ENCODE peak calls at places on chromosomes 12 and 14, in seven cellular contexts. Q is IMR-90, N is mesendoderm, G is H9, K is mesenchymal stem cell, E is H1, C is trophoblast cell. T is an unnamed sample.

GRCh38 chr12:16285586-16285985 is 8.1 kb upstream of the SLC15A5 start:
- DNase-seq in Q (no peak), N (no peak), G (no peak), K (no peak), E (no peak), C (no peak), T (no peak)

GRCh38 chr12:77830502-77830901 is at the start of gene NAV3:
- DNase-seq in Q (no peak), N (no peak), G (no peak), K (no peak), E (no peak), C (no peak), T (no peak)

GRCh38 chr12:78878866-78879265 is 14.3 kb downstream of the SYT1 start:
- DNase-seq in Q (no peak), N (no peak), G (no peak), K (no peak), E (no peak), C (no peak), T (no peak)

GRCh38 chr14:31877333-31877798 is 199.7 kb upstream of the ARHGAP5 start:
- DNase-seq in Q (peak; percentile 38), N (no peak), G (no peak), K (peak; percentile 82), E (no peak), C (no peak), T (no peak)

GRCh38 chr12:87020071-87020470 is 763.9 kb upstream of the MGAT4C start:
- DNase-seq in Q (no peak), N (peak; percentile 7), G (no peak), K (no peak), E (no peak), C (no peak), T (no peak)

GRCh38 chr14:34981743-34982420 is 910 bp upstream of the SRP54 start:
- DNase-seq in Q (peak; percentile 50), N (peak; percentile 74), G (no peak), K (peak; percentile 84), E (no peak), C (peak; percentile 51), T (no peak)

GRCh38 chr12:59803735-59804134 is 207.9 kb downstream of the SLC16A7 start:
- DNase-seq in Q (peak; percentile 40), N (peak; percentile 57), G (no peak), K (peak; percentile 8), E (no peak), C (no peak), T (no peak)

GRCh38 chr12:3168775-3169221 is 91.6 kb downstream of the TSPAN9 start:
- DNase-seq in Q (peak; percentile 99), N (peak; percentile 76), G (no peak), K (peak; percentile 98), E (peak; percentile 33), C (peak; percentile 88), T (no peak)

GRCh38 chr14:68487805-68488590 is 304.9 kb downstream of the ZFP36L1 start:
- DNase-seq in Q (peak; percentile 56), N (no peak), G (no peak), K (no peak), E (no peak), C (peak; percentile 88), T (no peak)

GRCh38 chr12:28440209-28440608 is 250.0 kb downstream of the CCDC91 start:
- DNase-seq in Q (no peak), N (no peak), G (no peak), K (peak; percentile 24), E (no peak), C (peak; percentile 26), T (no peak)

GRCh38 chr12:75087656-75088055 is 122.0 kb downstream of the KCNC2 start:
- DNase-seq in Q (no peak), N (peak; percentile 18), G (no peak), K (no peak), E (no peak), C (no peak), T (no peak)

GRCh38 chr12:11765817-11766794 is 116.6 kb downstream of the ETV6 start:
- DNase-seq in Q (peak; percentile 70), N (peak; percentile 15), G (no peak), K (peak; percentile 65), E (no peak), C (peak; percentile 41), T (no peak)

GRCh38 chr12:130633771-130634170 is 82.3 kb downstream of the RIMBP2 start:
- DNase-seq in Q (no peak), N (peak; percentile 70), G (peak; percentile 91), K (no peak), E (peak; percentile 61), C (no peak), T (peak; percentile 61)

GRCh38 chr12:111616177-111616623 is 17.1 kb upstream of the ATXN2 start:
- DNase-seq in Q (peak; percentile 21), N (no peak), G (no peak), K (no peak), E (no peak), C (no peak), T (no peak)

GRCh38 chr12:71719647-71720370 is 33.9 kb downstream of the TMEM19 start:
- DNase-seq in Q (peak; percentile 16), N (no peak), G (no peak), K (no peak), E (no peak), C (peak; percentile 44), T (no peak)

GRCh38 chr12:93140801-93141200 is 211.7 kb upstream of the EEA1 start:
- DNase-seq in Q (no peak), N (no peak), G (no peak), K (no peak), E (no peak), C (no peak), T (no peak)

GRCh38 chr12:28023156-28023887 is 50.8 kb upstream of the PTHLH start:
- DNase-seq in Q (peak; percentile 95), N (no peak), G (no peak), K (peak; percentile 85), E (no peak), C (peak; percentile 80), T (no peak)

GRCh38 chr14:79476133-79476532 is 735.2 kb downstream of the DIO2 start:
- DNase-seq in Q (no peak), N (peak; percentile 72), G (no peak), K (no peak), E (no peak), C (no peak), T (no peak)

GRCh38 chr14:56808314-56809201 is 1.7 kb downstream of the OTX2 start:
- DNase-seq in Q (no peak), N (peak; percentile 80), G (peak; percentile 55), K (peak; percentile 10), E (no peak), C (peak; percentile 18), T (no peak)

GRCh38 chr14:99171396-99171795 is 100.6 kb downstream of the BCL11B start:
- DNase-seq in Q (no peak), N (no peak), G (no peak), K (no peak), E (no peak), C (no peak), T (no peak)
- H2BK120ac ChIP-seq in Q (no peak overlapping the region), N (no peak overlapping the region), G (no peak overlapping the region), K (no peak overlapping the region), E (no peak overlapping the region), C (no peak overlapping the region), T (no peak overlapping the region)

GRCh38 chr12:124727244-124727673 is 136.4 kb downstream of the SCARB1 start:
- DNase-seq in Q (no peak), N (no peak), G (no peak), K (peak; percentile 59), E (no peak), C (peak; percentile 93), T (no peak)

GRCh38 chr12:124722871-124723270 is 140.8 kb downstream of the SCARB1 start:
- DNase-seq in Q (no peak), N (no peak), G (no peak), K (no peak), E (no peak), C (no peak), T (no peak)

GRCh38 chr12:124725612-124726237 is 137.9 kb downstream of the SCARB1 start:
- DNase-seq in Q (no peak), N (no peak), G (no peak), K (no peak), E (no peak), C (no peak), T (no peak)

GRCh38 chr12:124727922-124728321 is 135.7 kb downstream of the SCARB1 start:
- DNase-seq in Q (no peak), N (no peak), G (no peak), K (no peak), E (no peak), C (no peak), T (no peak)

DNA sequence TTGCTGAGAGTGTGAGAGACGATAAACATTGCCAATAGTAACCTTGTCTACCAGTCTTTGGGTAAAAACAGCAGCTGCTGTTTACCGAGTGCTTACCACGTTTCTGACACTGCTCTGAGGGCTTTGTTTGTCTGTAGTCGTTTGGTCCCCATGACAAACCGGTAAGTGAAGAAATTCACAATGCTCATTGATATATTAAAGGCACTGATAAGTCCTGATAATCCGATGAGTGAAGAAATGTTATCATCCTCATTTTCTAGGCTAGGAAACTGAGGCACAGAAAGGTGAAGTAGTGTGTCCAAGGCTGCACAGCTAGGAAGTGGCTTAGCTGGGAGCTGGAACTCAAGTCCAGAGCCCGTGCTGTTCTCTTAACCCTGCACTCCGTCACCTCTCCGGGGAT is 138.6 kb downstream of the SCARB1 start:
- DNase-seq in Q (no peak), N (no peak), G (no peak), K (no peak), E (no peak), C (no peak), T (no peak)
- H2AK5ac ChIP-seq in Q (no peak overlapping the region), N (no peak overlapping the region), G (no peak overlapping the region), K (peak overlapping the region; percentile 6), E (no peak overlapping the region), C (no peak overlapping the region), T (no peak overlapping the region)

DNA sequence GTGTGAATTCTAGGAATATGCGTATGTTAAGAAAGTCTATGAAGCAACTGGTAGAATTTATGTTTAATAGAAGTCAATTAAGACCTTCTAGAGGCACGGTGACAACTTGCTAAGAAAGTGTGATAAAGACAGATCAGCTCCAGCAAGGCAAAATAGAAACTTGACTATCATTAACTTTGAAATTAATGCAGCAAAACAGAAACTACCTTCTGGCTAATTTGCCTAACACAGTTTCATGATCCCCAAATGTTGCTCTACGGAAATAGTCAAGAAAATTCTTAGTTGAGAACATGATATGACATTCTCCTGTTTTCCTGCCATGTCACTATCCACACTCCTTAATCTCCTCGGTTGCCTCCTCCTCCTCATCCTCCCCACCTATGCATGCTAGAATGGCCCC is 4.2 kb downstream of the DENND5B start:
- DNase-seq in Q (no peak), N (no peak), G (no peak), K (no peak), E (no peak), C (no peak), T (no peak)
- H2BK120ac ChIP-seq in Q (no peak overlapping the region), N (no peak overlapping the region), G (no peak overlapping the region), K (no peak overlapping the region), E (no peak overlapping the region), C (no peak overlapping the region), T (no peak overlapping the region)

GRCh38 chr12:54579696-54580333 is 8.6 kb downstream of the PPP1R1A start:
- DNase-seq in Q (peak; percentile 57), N (peak; percentile 88), G (peak; percentile 95), K (peak; percentile 72), E (peak; percentile 67), C (peak; percentile 88), T (peak; percentile 83)

GRCh38 chr12:54581412-54581811 is 7.0 kb downstream of the PPP1R1A start:
- DNase-seq in Q (no peak), N (no peak), G (no peak), K (no peak), E (no peak), C (no peak), T (no peak)

GRCh38 chr12:54583726-54584125 is 4.7 kb downstream of the PPP1R1A start:
- DNase-seq in Q (no peak), N (no peak), G (no peak), K (no peak), E (no peak), C (no peak), T (no peak)

GRCh38 chr12:54578778-54579177 is 9.7 kb downstream of the PPP1R1A start:
- DNase-seq in Q (no peak), N (no peak), G (no peak), K (no peak), E (no peak), C (no peak), T (no peak)

GRCh38 chr12:54579258-54579657 is 9.2 kb downstream of the PPP1R1A start:
- DNase-seq in Q (no peak), N (no peak), G (no peak), K (no peak), E (no peak), C (peak; percentile 13), T (no peak)
- H2AK5ac ChIP-seq in Q (no peak overlapping the region), N (no peak overlapping the region), G (no peak overlapping the region), K (no peak overlapping the region), E (no peak overlapping the region), C (no peak overlapping the region), T (no peak overlapping the region)